ENCODE peak calls at places on chromosome 2, in four cellular contexts. M is stimulated activated CD4-positive, alpha-beta T cell treated with anti-CD3 and anti-CD28 coated beads, Interleukin-1b, Interleukin-23, amount 100 ng/mL, for 24 hours; L is left cardiac atrium; X is neural progenitor cell. A is an unnamed sample.

GRCh38 chr2:39080152-39080551 is 40.7 kb downstream of the SOS1 start:
- DNase-seq in M (no peak), L (no peak), X (no peak), A (no peak)

GRCh38 chr2:2812648-2813047 is 481.6 kb upstream of the MYT1L start:
- DNase-seq in M (no peak), L (no peak), X (no peak), A (no peak)

GRCh38 chr2:31696068-31696467 is 115.3 kb upstream of the SRD5A2 start:
- DNase-seq in M (no peak), L (no peak), X (no peak), A (no peak)

GRCh38 chr2:46097714-46098480 is 199.3 kb upstream of the EPAS1 start:
- DNase-seq in M (no peak), L (peak), X (no peak), A (no peak)

GRCh38 chr2:53739057-53739456 is 28.5 kb upstream of the CHAC2 start:
- DNase-seq in M (no peak), L (no peak), X (no peak), A (no peak)

GRCh38 chr2:176239016-176239415 is 30.2 kb upstream of the MTX2 start:
- DNase-seq in M (no peak), L (no peak), X (no peak), A (no peak)

GRCh38 chr2:9617296-9617695 is 13.5 kb downstream of the YWHAQ start:
- DNase-seq in M (no peak), L (no peak), X (no peak), A (no peak)

GRCh38 chr2:237726401-237726830 is 72.2 kb upstream of the RBM44 start:
- DNase-seq in M (no peak), L (no peak), X (no peak), A (no peak)

GRCh38 chr2:122955761-122956160 is 1069.3 kb upstream of the CNTNAP5 start:
- DNase-seq in M (no peak), L (no peak), X (no peak), A (no peak)

A was measured in H1.